ENCODE peak calls at places on chromosomes 2 and 18, in six cellular contexts. E is colonic mucosa; M is left ventricle myocardium inferior; T is brain microvascular endothelial cell; N is effector memory CD4-positive, alpha-beta T cell; F is heart right ventricle. O is an unnamed sample.

GRCh38 chr18:30106356-30106755 is 936.2 kb downstream of the DSC3 start:
- DNase-seq in M (no peak), N (no peak), T (no peak), F (no peak), E (no peak), O (no peak)

GRCh38 chr18:7921938-7922587 is 354.9 kb downstream of the PTPRM start:
- DNase-seq in N (no peak), T (peak), E (no peak), F (no peak), M (no peak), O (no peak)

GRCh38 chr18:9771261-9771976 is 63.3 kb downstream of the RAB31 start:
- DNase-seq in M (peak), N (no peak), F (peak), T (peak), E (peak), O (peak)

GRCh38 chr2:159035790-159036411 is 67.5 kb downstream of the TANC1 start:
- DNase-seq in E (peak), T (peak), F (no peak), M (no peak), N (no peak), O (no peak)

GRCh38 chr18:50866765-50867164 is 12.2 kb upstream of the ME2 start:
- DNase-seq in M (no peak), E (peak), T (no peak), N (no peak), F (no peak), O (no peak)

GRCh38 chr2:7392076-7392787 is 475.0 kb downstream of the RNF144A start:
- DNase-seq in N (no peak), T (no peak), E (no peak), F (no peak), M (peak), O (no peak)

GRCh38 chr2:232126301-232127085 is 165.0 kb downstream of the DIS3L2 start:
- DNase-seq in M (no peak), E (no peak), F (no peak), N (no peak), T (no peak), O (no peak)

GRCh38 chr2:29880084-29880483 is 41.3 kb downstream of the ALK start:
- DNase-seq in E (no peak), M (no peak), N (no peak), T (no peak), F (no peak), O (no peak)

GRCh38 chr2:24220534-24221281 is 45.9 kb downstream of the FAM228A start:
- DNase-seq in T (no peak), M (no peak), F (no peak), N (no peak), E (no peak), O (no peak)

DNA sequence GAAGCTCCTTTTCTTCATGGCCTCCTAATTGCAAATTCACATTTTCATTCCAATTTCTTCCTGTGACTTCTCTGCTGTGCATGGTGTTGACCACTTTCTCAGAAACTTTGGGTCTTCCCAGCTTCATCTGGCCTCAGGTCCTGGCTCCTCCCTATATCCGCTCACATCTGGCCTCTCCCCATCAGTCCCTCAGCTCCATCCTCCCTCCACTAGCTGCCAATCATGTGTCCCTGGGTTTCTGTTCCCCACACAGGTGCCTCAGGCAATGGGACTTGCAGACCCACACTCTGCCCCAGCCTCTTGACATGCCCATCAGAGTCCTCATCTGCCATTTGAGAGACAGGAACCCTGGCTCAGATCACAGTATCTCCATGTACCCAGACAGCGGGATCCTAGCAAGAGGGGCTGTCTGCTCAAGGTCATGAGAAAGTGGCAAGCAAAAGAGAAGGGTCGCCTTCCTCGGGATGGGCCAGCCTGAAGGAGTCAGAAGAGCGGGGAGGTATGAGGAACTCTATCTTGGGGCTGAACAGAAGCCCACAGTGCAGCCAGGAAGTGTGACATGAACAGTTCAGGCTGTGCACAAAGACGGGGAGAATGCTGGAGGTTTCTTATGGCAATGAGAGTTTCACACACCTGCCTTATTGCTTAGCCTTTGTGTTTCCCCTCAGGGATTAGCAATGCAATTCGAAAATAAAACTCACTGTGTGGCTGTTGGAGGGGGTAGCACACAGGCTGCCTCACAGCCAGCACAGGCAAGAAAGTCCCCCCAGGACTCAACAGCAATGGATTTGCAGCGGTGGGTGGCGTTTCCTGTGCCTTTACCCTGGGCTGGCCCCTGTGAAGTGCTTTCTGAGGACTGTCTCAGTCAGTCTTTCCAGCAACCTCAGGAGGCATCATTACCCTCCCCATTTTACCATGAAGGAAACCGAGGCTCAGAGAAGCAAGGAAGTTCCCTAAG is 69.5 kb downstream of the COPS8 start:
- DNase-seq in N (no peak), E (no peak), T (no peak), F (no peak), M (no peak), O (no peak)
- H3K27ac ChIP-seq in N (no peak), E (no peak), T (no peak), F (peak), M (peak), O (no peak)

GRCh38 chr2:75055820-75056675 is 97.6 kb downstream of the POLE4 start:
- DNase-seq in F (no peak), T (no peak), E (no peak), N (no peak), M (no peak), O (no peak)
- H3K27ac ChIP-seq in F (peak), T (no peak), E (no peak), N (no peak), M (peak), O (no peak)

GRCh38 chr2:85777441-85777861 is 23.7 kb downstream of the ATOH8 start:
- DNase-seq in E (no peak), F (peak), M (peak), N (no peak), T (no peak), O (no peak)
- H3K27ac ChIP-seq in E (no peak), F (peak), M (peak), N (no peak), T (no peak), O (no peak)

GRCh38 chr2:67456441-67456840 is 59.3 kb downstream of the ETAA1 start:
- DNase-seq in T (no peak), F (no peak), M (no peak), N (no peak), E (no peak), O (no peak)
- H3K27ac ChIP-seq in T (no peak), F (no peak), M (no peak), N (no peak), E (no peak), O (no peak)

DNA sequence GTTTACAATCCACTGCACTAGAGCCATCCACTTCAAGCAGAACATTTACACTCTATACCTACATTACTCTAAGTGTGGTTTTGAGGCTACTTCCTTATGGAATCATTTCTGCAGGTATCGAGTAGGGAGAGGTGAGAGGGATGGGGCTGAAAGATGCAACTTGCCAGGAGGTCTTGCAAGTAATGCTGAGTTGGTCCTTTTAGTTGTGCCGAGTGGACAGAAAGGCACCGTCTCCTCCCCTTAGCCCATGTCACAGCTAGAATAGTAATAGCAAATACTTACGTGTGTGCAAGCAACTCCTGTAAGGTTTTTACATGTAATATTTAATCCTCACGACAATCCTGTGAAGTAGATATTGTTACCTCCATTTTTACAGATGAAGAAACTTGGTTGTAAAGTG is 158.8 kb upstream of the TTC39C start:
- DNase-seq in T (no peak), F (no peak), E (no peak), M (no peak), N (no peak), O (no peak)
- H3K27ac ChIP-seq in T (no peak), F (no peak), E (no peak), M (no peak), N (no peak), O (no peak)

O was measured in caudate nucleus.